ENCODE peak calls at places on chromosomes 6 and 20, in six cellular contexts. E is GM23248, J is HCT116, H is lower lobe of right lung, K is colonic mucosa, N is adrenal gland. Z is an unnamed sample.

GRCh38 chr6:112690497-112691202 is 343.5 kb downstream of the RFPL4B start:
- DNase-seq in K (no peak), E (peak; percentile 44), H (no peak), J (no peak), N (no peak), Z (no peak)

GRCh38 chr6:105212587-105212986 is 32.8 kb upstream of the POPDC3 start:
- DNase-seq in K (no peak), H (no peak), J (no peak), E (no peak), N (no peak), Z (no peak)

GRCh38 chr6:56335733-56336132 is 88.4 kb upstream of the COL21A1 start:
- DNase-seq in H (no peak), K (no peak), J (peak; percentile 59), N (no peak), E (peak; percentile 88), Z (no peak)

GRCh38 chr20:4014031-4014474 is 1.3 kb downstream of the RNF24 start:
- DNase-seq in N (peak; percentile 61), E (peak; percentile 90), K (peak; percentile 78), J (peak; percentile 68), H (no peak), Z (no peak)

GRCh38 chr20:4898282-4898681 is 103.0 kb downstream of the SLC23A2 start:
- DNase-seq in J (peak; percentile 26), E (peak; percentile 95), N (peak; percentile 97), H (no peak), K (peak; percentile 62), Z (no peak)

GRCh38 chr20:36279362-36279761 is 26.8 kb upstream of the DLGAP4 start:
- DNase-seq in K (no peak), H (no peak), E (no peak), N (no peak), J (no peak), Z (no peak)

GRCh38 chr6:71392286-71392685 is 103.7 kb downstream of the OGFRL1 start:
- DNase-seq in N (no peak), J (no peak), H (no peak), K (no peak), E (no peak), Z (no peak)

GRCh38 chr6:46899636-46900035 is 22.1 kb downstream of the ADGRF5 start:
- DNase-seq in K (no peak), N (no peak), J (no peak), E (no peak), H (no peak), Z (no peak)

GRCh38 chr6:43992783-43993505 is 134.3 kb downstream of the MRPL14 start:
- DNase-seq in J (no peak), E (no peak), K (no peak), H (no peak), N (no peak), Z (no peak)

GRCh38 chr20:62063981-62064787 is 1.5 kb downstream of the TAF4 start:
- DNase-seq in N (peak; percentile 84), H (peak; percentile 71), K (peak; percentile 64), J (no peak), E (peak; percentile 28), Z (no peak)

GRCh38 chr6:112282217-112282616 is 27.9 kb upstream of the LAMA4 start:
- DNase-seq in H (peak; percentile 44), J (no peak), K (peak; percentile 35), N (peak; percentile 42), E (peak; percentile 96), Z (no peak)

GRCh38 chr6:10862361-10862760 is 19.5 kb downstream of the GCM2 start:
- DNase-seq in N (no peak), K (no peak), E (no peak), H (no peak), J (no peak), Z (no peak)

GRCh38 chr20:62516345-62516744 is 40.5 kb upstream of the GATA5 start:
- DNase-seq in J (no peak), E (no peak), K (no peak), N (no peak), H (no peak), Z (no peak)

GRCh38 chr6:80280258-80281010 is 174.0 kb downstream of the BCKDHB start:
- DNase-seq in N (no peak), E (peak; percentile 53), K (no peak), J (no peak), H (no peak), Z (no peak)

GRCh38 chr20:10469599-10469998 is 34.5 kb downstream of the SLX4IP start:
- DNase-seq in E (peak; percentile 84), H (no peak), K (peak; percentile 44), N (peak; percentile 29), J (peak; percentile 46), Z (peak; percentile 26)

GRCh38 chr6:7419065-7419464 is 29.5 kb downstream of the RIOK1 start:
- DNase-seq in N (no peak), E (no peak), J (no peak), K (no peak), H (no peak), Z (no peak)

GRCh38 chr6:26531897-26532296 is 6.3 kb upstream of the HMGN4 start:
- DNase-seq in E (no peak), H (no peak), K (no peak), J (no peak), N (no peak), Z (no peak)
- H3K27ac ChIP-seq in E (no peak overlapping the region), H (peak overlapping the region; percentile 67), K (no peak overlapping the region), J (no peak overlapping the region), N (peak overlapping the region; percentile 77), Z (no peak overlapping the region)

GRCh38 chr6:137185290-137185689 is 11.8 kb upstream of the IL22RA2 start:
- DNase-seq in N (no peak), E (no peak), J (no peak), H (no peak), K (no peak), Z (no peak)
- H3K27ac ChIP-seq in N (no peak overlapping the region), E (no peak overlapping the region), J (no peak overlapping the region), H (no peak overlapping the region), K (no peak overlapping the region), Z (no peak overlapping the region)

GRCh38 chr6:136425793-136426192 is 124.4 kb downstream of the MAP7 start:
- DNase-seq in H (no peak), E (no peak), K (no peak), J (no peak), N (no peak), Z (no peak)

GRCh38 chr6:136420853-136421252 is 129.4 kb downstream of the MAP7 start:
- DNase-seq in H (no peak), J (no peak), E (no peak), K (peak; percentile 50), N (no peak), Z (no peak)

GRCh38 chr6:136424450-136424849 is 125.8 kb downstream of the MAP7 start:
- DNase-seq in H (no peak), J (no peak), K (no peak), N (no peak), E (no peak), Z (no peak)

GRCh38 chr6:136424901-136425300 is 125.3 kb downstream of the MAP7 start:
- DNase-seq in N (no peak), E (no peak), K (no peak), J (no peak), H (no peak), Z (no peak)

GRCh38 chr6:136421537-136422158 is 128.6 kb downstream of the MAP7 start:
- DNase-seq in K (no peak), J (no peak), N (no peak), E (no peak), H (no peak), Z (no peak)
- H3K27ac ChIP-seq in K (peak overlapping the region; percentile 46), J (no peak overlapping the region), N (no peak overlapping the region), E (no peak overlapping the region), H (no peak overlapping the region), Z (peak overlapping the region; percentile 4)

DNA sequence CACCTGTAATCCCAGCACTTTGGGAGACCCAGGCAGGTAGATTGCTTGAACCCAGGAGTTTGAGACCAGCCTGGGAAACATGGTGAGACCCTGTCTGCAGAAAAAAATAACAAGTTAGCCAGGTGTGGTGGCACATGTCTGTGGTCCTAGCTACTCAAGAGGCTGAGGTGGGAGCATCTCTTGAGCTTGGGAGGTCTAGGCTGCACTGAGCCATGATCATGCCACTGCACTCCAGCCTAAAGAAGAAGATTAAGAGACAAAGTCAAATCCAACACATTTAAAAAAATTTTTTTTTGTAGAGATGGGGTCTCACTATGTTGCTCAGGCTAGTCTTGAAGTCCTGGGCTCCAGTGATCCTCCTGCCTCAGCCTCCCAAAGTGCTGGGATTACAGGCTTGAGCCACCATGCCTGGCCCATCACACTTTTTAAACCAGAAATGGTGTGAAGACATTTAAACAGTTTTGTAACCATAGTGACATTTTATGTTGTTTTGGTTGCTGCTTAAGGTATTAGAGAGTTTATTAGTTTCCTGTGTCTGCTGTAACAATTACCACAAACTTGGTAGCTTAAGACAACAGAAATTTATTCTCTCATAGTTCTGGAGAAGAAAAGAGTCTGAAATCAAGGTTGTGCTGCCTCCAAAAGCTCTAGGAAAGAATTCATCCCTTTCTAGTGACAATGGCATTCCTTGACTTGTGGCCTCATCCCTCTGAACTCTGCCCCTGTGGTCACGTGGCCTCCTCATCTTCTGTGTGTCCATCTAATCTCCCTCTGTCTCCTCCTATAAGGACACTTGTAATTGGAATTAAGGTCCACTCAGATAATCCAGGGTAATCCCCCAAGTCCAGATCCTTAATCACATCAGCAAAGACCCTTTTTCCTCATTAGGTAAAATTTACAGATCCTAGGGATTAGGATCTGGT is 104.6 kb upstream of the TNFAIP3 start:
- DNase-seq in N (no peak), K (no peak), J (no peak), H (no peak), E (no peak), Z (no peak)
- H3K27ac ChIP-seq in N (no peak overlapping the region), K (no peak overlapping the region), J (no peak overlapping the region), H (no peak overlapping the region), E (no peak overlapping the region), Z (no peak overlapping the region)

DNA sequence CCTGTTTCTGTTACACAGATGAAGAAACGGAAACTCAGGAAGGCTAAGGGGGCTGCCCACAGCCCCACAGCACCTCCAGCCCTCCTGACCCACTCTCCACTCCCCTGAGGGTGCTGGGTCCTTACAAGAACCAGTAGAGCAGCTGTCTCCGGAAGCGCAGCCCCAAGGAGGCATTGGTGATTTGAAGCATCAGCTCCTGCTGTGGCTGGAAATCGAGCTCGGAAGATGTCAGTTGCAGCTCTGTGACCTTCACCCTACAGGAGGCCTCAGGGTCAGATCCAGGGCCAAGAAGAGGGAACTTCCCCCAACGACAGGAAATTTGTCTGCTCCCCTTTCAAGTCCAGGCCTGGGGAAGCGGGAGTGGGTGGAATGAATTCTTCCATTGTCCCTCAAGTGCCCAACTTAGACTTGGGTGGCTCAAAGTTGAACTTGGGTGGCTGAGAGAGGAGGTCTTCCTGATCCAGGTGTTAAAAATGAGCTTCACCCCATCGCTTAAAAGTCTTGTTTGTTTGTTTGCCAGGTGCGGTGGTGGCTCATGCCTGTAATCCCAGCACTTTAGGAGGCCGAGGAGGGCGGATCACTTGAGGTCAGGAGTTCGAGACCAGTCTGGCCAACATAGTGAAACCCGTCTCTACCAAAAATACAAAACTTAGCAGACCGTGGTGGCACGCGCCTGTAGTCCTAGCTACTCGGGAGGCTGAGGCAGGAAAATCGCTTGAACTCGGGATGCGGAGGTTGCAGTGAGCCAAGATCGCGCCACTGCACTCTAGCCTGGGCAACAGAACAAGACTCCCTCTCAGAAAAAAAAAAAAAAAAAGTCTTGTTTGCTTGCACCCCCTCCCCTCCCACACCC is 1.9 kb downstream of the PLTP start:
- DNase-seq in H (no peak), J (no peak), K (no peak), N (no peak), E (no peak), Z (no peak)
- H3K27ac ChIP-seq in H (peak overlapping the region; percentile 22), J (no peak overlapping the region), K (no peak overlapping the region), N (peak overlapping the region; percentile 92), E (no peak overlapping the region), Z (no peak overlapping the region)

Z was measured in substantia nigra.